ENCODE peak calls at places on chromosomes 16 and 17, in five cellular contexts. B is left ventricle myocardium inferior, U is H9, G is gastrocnemius medialis, I is IMR-90. Q is an unnamed sample.
A peak's percentile ranks its signal among the peaks of the same experiment; 100 is the strongest.

GRCh38 chr17:2621241-2621640 is 27.8 kb downstream of the PAFAH1B1 start:
- DNase-seq in U (no peak), G (no peak), I (peak; percentile 20), B (no peak), Q (no peak)

GRCh38 chr16:27285676-27286196 is 17.2 kb upstream of the NSMCE1 start:
- DNase-seq in G (peak; percentile 17), U (no peak), I (no peak), B (no peak), Q (no peak)

GRCh38 chr17:28853295-28853694 is 1.5 kb upstream of the ERAL1 start:
- DNase-seq in U (no peak), I (no peak), G (no peak), B (no peak), Q (no peak)

GRCh38 chr17:32281011-32281451 is 15.4 kb downstream of the RHBDL3 start:
- DNase-seq in U (no peak), I (no peak), B (peak; percentile 67), G (no peak), Q (no peak)

GRCh38 chr17:76273923-76274558 is 8.9 kb downstream of the UBALD2 start:
- DNase-seq in U (no peak), I (no peak), B (no peak), G (no peak), Q (no peak)

GRCh38 chr17:43314582-43314981 is 80.8 kb upstream of the RNU2-1 start:
- DNase-seq in I (no peak), U (no peak), B (no peak), G (no peak), Q (no peak)

GRCh38 chr17:6387858-6388257 is 47.1 kb downstream of the AIPL1 start:
- DNase-seq in I (no peak), G (no peak), B (no peak), U (no peak), Q (no peak)

GRCh38 chr17:48567646-48568354 is 10.3 kb downstream of the HOXB4 start:
- DNase-seq in U (no peak), B (no peak), I (no peak), G (no peak), Q (no peak)

GRCh38 chr16:31200821-31201510 is 1.6 kb downstream of the PYCARD start:
- DNase-seq in I (no peak), G (no peak), B (no peak), U (no peak), Q (no peak)

GRCh38 chr17:4389079-4389478 is 22.6 kb upstream of the UBE2G1 start:
- DNase-seq in B (no peak), I (no peak), U (peak; percentile 91), G (no peak), Q (no peak)

GRCh38 chr17:42079541-42079940 is 18.7 kb downstream of the ZNF385C start:
- DNase-seq in G (no peak), B (no peak), I (no peak), U (no peak), Q (no peak)

GRCh38 chr16:71628810-71629209 is 2.8 kb downstream of the MARVELD3 start:
- DNase-seq in G (no peak), I (no peak), B (no peak), U (no peak), Q (no peak)

GRCh38 chr17:16442594-16443389 is 27.4 kb downstream of the TRPV2 start:
- DNase-seq in I (no peak), U (peak; percentile 47), B (no peak), G (no peak), Q (no peak)

GRCh38 chr16:46971271-46971670 is 2.2 kb downstream of the DNAJA2 start:
- DNase-seq in U (no peak), I (no peak), G (no peak), B (no peak), Q (no peak)

GRCh38 chr16:14071576-14072271 is 605 bp downstream of the MRTFB start:
- DNase-seq in U (peak; percentile 48), I (no peak), G (no peak), B (no peak), Q (no peak)

GRCh38 chr16:3074860-3075545 is 9.6 kb downstream of the IL32 start:
- DNase-seq in B (no peak), I (no peak), G (peak; percentile 39), U (no peak), Q (peak; percentile 74)

GRCh38 chr16:61128545-61129323 is 907.5 kb downstream of the CDH8 start:
- DNase-seq in B (no peak), U (peak; percentile 43), I (no peak), G (no peak), Q (no peak)

GRCh38 chr16:51343411-51343810 is 192.3 kb upstream of the SALL1 start:
- DNase-seq in I (peak; percentile 52), U (no peak), G (no peak), B (no peak), Q (no peak)

DNA sequence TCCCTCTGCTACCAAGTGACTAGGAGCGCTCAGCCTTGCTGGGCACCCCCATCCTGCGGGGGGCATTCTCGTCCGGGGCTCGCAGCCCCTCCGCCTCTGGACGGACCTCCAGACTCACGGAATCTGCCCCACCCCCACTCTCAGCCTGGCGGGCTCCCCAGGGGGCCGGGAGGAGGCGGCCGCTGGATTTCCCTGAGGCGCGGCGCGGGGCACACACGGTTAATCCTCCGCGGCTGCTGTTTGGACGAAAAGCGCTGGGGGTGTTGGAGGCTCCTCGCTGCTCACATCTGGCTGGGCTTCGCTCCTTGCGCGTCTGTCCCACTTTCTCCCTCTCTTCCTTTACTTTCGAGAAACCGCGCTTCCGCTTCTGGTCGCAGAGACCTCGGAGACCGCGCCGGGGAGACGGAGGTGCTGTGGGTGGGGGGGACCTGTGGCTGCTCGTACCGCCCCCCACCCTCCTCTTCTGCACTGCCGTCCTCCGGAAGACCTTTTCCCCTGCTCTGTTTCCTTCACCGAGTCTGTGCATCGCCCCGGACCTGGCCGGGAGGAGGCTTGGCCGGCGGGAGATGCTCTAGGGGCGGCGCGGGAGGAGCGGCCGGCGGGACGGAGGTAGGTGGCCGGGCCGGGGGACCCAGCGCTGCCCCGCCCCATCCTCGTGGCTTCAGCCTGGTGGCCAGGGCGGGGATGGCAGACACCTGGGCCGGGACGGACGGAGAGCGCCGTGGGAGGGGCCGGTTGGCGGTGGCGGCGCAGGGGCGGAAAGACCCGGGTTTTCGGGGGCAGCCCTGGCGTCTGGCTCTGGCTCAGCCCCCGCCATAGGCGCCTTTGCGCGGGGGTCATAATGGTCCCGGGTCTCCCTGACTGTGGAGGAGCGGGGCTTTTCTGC is at the start of gene C1QTNF1:
- DNase-seq in B (peak; percentile 69), G (peak; percentile 37), U (peak; percentile 73), I (peak; percentile 38), Q (no peak)
- TF ChIP-seq CTCF in B (peak; percentile 64), G (peak; percentile 48), U (peak; percentile 63), I (peak; percentile 28), Q (no peak)

GRCh38 chr16:89374393-89374948 is 115.9 kb downstream of the ANKRD11 start:
- DNase-seq in B (no peak), U (peak; percentile 71), G (peak; percentile 50), I (peak; percentile 55), Q (no peak)
- TF ChIP-seq CTCF in B (peak; percentile 26), U (no peak), G (peak; percentile 19), I (peak; percentile 14), Q (no peak)

DNA sequence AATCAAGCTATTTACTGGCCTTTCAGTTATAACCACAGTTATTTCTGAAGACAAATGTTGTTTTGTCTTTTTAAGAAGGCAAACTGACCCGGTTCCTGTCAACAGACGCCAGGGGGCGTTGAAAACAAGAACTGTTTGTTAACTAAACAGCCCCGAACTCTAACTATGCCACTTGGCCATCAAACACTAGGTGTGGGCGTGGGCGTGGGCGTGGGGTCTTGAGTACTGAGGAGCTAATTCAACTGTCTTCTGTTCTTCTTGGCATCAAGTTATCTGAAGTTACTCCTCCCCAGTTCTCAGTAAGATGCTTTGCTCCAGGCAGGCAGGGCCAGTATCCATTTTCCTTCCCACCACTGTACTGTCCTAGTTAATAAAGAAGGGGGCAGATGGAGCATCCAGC is 63.3 kb upstream of the MTMR4 start:
- DNase-seq in G (no peak), B (peak; percentile 21), I (peak; percentile 36), U (peak; percentile 64), Q (peak; percentile 20)
- TF ChIP-seq CTCF in G (peak; percentile 48), B (peak; percentile 66), I (peak; percentile 52), U (peak; percentile 80), Q (peak; percentile 61)

DNA sequence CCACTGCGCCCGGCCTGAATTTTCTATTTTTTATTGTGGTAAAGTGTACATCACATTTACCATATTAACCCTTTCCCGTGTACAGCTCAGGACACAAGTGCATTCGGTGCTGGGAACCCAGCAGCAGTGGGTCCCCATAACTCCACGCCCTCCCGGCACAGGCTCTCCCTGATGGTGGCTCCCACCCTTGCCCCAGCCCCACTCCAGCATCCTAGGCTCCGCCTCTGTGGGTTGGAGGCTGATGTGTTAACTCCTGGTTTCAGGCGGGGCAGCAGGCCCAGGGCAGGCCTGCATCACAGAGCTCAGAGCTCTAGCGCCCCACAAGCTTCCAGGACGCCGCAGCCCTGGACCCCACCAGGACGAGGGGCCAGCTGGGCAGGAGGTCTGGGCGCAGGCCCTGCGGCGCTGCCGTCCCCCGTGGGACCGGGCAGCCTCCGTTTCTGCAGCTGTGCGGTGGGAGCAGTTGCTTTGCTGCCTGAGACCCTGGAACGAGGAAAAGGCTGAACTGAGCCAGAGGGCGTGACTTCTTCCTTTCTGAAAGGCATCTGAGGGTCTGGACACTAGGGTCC is 19.6 kb downstream of the ZFPM1 start:
- DNase-seq in I (no peak), U (no peak), B (peak; percentile 34), G (no peak), Q (no peak)
- TF ChIP-seq CTCF in I (no peak), U (no peak), B (no peak), G (no peak), Q (no peak)

GRCh38 chr17:38405654-38406053 is 22.6 kb upstream of the ARHGAP23 start:
- DNase-seq in G (no peak), I (no peak), B (no peak), U (peak; percentile 27), Q (no peak)

GRCh38 chr17:38415250-38416194 is 12.7 kb upstream of the ARHGAP23 start:
- DNase-seq in I (peak; percentile 69), G (peak; percentile 55), U (peak; percentile 89), B (no peak), Q (no peak)

GRCh38 chr17:38404174-38404943 is 23.9 kb upstream of the ARHGAP23 start:
- DNase-seq in G (no peak), U (peak; percentile 67), I (no peak), B (no peak), Q (no peak)

DNA sequence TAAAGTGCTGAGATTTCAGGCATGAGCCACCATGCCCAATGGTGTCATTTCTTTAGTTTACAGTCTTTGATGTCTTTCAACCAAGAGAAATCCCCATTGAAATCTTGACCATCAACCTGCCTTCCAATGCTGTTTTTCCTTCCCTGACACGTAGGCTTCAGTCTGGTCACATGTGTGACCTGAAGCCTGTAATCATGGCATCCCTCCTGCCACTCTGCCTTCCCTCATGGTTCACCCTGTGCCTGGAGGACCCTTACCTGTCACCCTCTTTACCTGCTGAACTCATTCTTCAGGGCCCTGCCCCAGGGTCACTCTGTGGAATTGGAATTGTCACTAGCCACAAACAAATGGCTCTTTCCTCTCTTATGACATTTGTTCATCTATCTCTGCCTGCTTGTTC is 18.1 kb upstream of the ARHGAP23 start:
- DNase-seq in U (no peak), B (no peak), I (no peak), G (no peak), Q (no peak)
- TF ChIP-seq CTCF in U (no peak), B (no peak), I (no peak), G (no peak), Q (no peak)

GRCh38 chr16:82793550-82794244 is 166.9 kb downstream of the CDH13 start:
- DNase-seq in I (no peak), G (no peak), B (no peak), U (no peak), Q (no peak)
- TF ChIP-seq CTCF in I (no peak), G (no peak), B (no peak), U (no peak), Q (no peak)